ENCODE peak calls at places on chromosomes 3 and 15, in eight cellular contexts. S is HCT116; W is glutamatergic neuron; E is cardiac fibroblast; K is adipocyte; X is activated effector memory CD4-positive, alpha-beta T cell treated with Interleukin-2 at 50 U/mL for 16 hours; A is GM13977; V is NCI-H1694 treated with DMSO at 0.1 percent for 48 hours. I is an unnamed sample.

GRCh38 chr3:136074546-136074945 is 109.0 kb downstream of the PPP2R3A start:
- DNase-seq in S (no peak), W (no peak), E (peak), K (no peak), X (no peak), A (no peak), V (no peak), I (no peak)

GRCh38 chr15:66884661-66885237 is 180.7 kb upstream of the SMAD3 start:
- DNase-seq in S (no peak), W (no peak), E (no peak), K (no peak), X (no peak), A (no peak), V (no peak), I (no peak)

GRCh38 chr3:11093823-11094340 is 60.4 kb upstream of the HRH1 start:
- DNase-seq in S (no peak), W (no peak), E (no peak), K (no peak), X (no peak), A (no peak), V (no peak), I (no peak)

GRCh38 chr15:99451484-99451883 is 114.3 kb upstream of the MEF2A start:
- DNase-seq in S (no peak), W (no peak), E (no peak), K (no peak), X (no peak), A (no peak), V (no peak), I (no peak)

GRCh38 chr3:190701096-190701532 is 161.4 kb downstream of the GMNC start:
- DNase-seq in S (peak), W (peak), E (peak), K (peak), X (no peak), A (no peak), V (no peak), I (no peak)

GRCh38 chr3:71211083-71211482 is 372.4 kb downstream of the FOXP1 start:
- DNase-seq in S (no peak), W (no peak), E (no peak), K (no peak), X (no peak), A (no peak), V (no peak), I (no peak)

GRCh38 chr3:185732782-185733181 is 92.1 kb downstream of the IGF2BP2 start:
- DNase-seq in S (no peak), W (no peak), E (peak), K (peak), X (no peak), A (no peak), V (no peak), I (no peak)

GRCh38 chr3:102741105-102741504 is 306.3 kb downstream of the ZPLD1 start:
- DNase-seq in S (peak), W (no peak), E (no peak), K (no peak), X (no peak), A (no peak), V (no peak), I (no peak)

GRCh38 chr15:71730277-71731144 is 79.8 kb upstream of the NR2E3 start:
- DNase-seq in S (peak), W (peak), E (peak), K (peak), X (no peak), A (peak), V (peak), I (no peak)

GRCh38 chr3:47780727-47781325 is 867 bp downstream of the SMARCC1 start:
- DNase-seq in S (no peak), W (no peak), E (peak), K (peak), X (no peak), A (no peak), V (no peak), I (no peak)

GRCh38 chr15:49686626-49687025 is 65.8 kb downstream of the DTWD1 start:
- DNase-seq in S (no peak), W (no peak), E (peak), K (no peak), X (no peak), A (no peak), V (no peak), I (no peak)

GRCh38 chr3:170670504-170670903 is 84.6 kb upstream of the SLC7A14 start:
- DNase-seq in S (no peak), W (no peak), E (peak), K (peak), X (no peak), A (no peak), V (no peak), I (no peak)

GRCh38 chr3:73179601-73180000 is 118.1 kb downstream of the EBLN2 start:
- DNase-seq in S (no peak), W (no peak), E (no peak), K (no peak), X (no peak), A (no peak), V (no peak), I (no peak)

GRCh38 chr15:99703603-99704443 is 29.4 kb downstream of the LYSMD4 start:
- DNase-seq in S (peak), W (no peak), E (peak), K (peak), X (no peak), A (peak), V (peak), I (no peak)

GRCh38 chr3:43296565-43296964 is 10.2 kb downstream of the SNRK start:
- DNase-seq in S (no peak), W (no peak), E (peak), K (peak), X (peak), A (no peak), V (no peak), I (peak)

GRCh38 chr3:81799403-81799802 is 38.0 kb upstream of the GBE1 start:
- DNase-seq in S (no peak), W (no peak), E (peak), K (peak), X (no peak), A (no peak), V (no peak), I (no peak)

GRCh38 chr3:151906751-151907150 is 33.3 kb downstream of the SUCNR1 start:
- DNase-seq in S (no peak), W (no peak), E (no peak), K (no peak), X (no peak), A (no peak), V (no peak), I (no peak)

GRCh38 chr3:7144696-7145308 is 283.9 kb downstream of the GRM7 start:
- DNase-seq in S (peak), W (peak), E (peak), K (no peak), X (no peak), A (peak), V (no peak), I (no peak)

GRCh38 chr15:66047321-66048024 is 178.2 kb downstream of the RAB11A start:
- DNase-seq in S (no peak), W (no peak), E (no peak), K (no peak), X (no peak), A (no peak), V (no peak), I (no peak)

GRCh38 chr3:170909129-170909903 is 879 bp upstream of the EIF5A2 start:
- DNase-seq in S (no peak), W (no peak), E (peak), K (peak), X (no peak), A (no peak), V (no peak), I (no peak)

GRCh38 chr3:102205647-102206046 is 229.2 kb upstream of the ZPLD1 start:
- DNase-seq in S (no peak), W (no peak), E (no peak), K (no peak), X (no peak), A (no peak), V (no peak), I (no peak)

GRCh38 chr15:77075528-77075927 is 4.6 kb upstream of the TSPAN3 start:
- DNase-seq in S (no peak), W (no peak), E (no peak), K (peak), X (no peak), A (no peak), V (no peak), I (no peak)

GRCh38 chr3:180306691-180307090 is 270.0 kb upstream of the PEX5L start:
- DNase-seq in S (no peak), W (no peak), E (no peak), K (peak), X (no peak), A (no peak), V (no peak), I (no peak)

GRCh38 chr3:195258449-195259145 is 12.4 kb downstream of the XXYLT1 start:
- DNase-seq in S (no peak), W (no peak), E (no peak), K (no peak), X (no peak), A (no peak), V (peak), I (no peak)

GRCh38 chr15:28017423-28017924 is 81.6 kb downstream of the OCA2 start:
- DNase-seq in S (no peak), W (peak), E (no peak), K (no peak), X (no peak), A (no peak), V (no peak), I (no peak)

GRCh38 chr3:177672252-177672911 is 475.1 kb upstream of the TBL1XR1 start:
- DNase-seq in S (no peak), W (no peak), E (no peak), K (no peak), X (no peak), A (no peak), V (no peak), I (no peak)

GRCh38 chr15:63191895-63192603 is 2.6 kb downstream of the RAB8B start:
- DNase-seq in S (no peak), W (no peak), E (peak), K (no peak), X (peak), A (peak), V (no peak), I (peak)

GRCh38 chr3:134235677-134236076 is 15.0 kb downstream of the RYK start:
- DNase-seq in S (no peak), W (no peak), E (no peak), K (no peak), X (no peak), A (no peak), V (no peak), I (no peak)

GRCh38 chr3:88809993-88810392 is 297.4 kb upstream of the EPHA3 start:
- DNase-seq in S (no peak), W (no peak), E (peak), K (peak), X (no peak), A (no peak), V (no peak), I (no peak)

GRCh38 chr3:187737401-187738088 is 7.7 kb downstream of the BCL6 start:
- DNase-seq in S (no peak), W (peak), E (peak), K (peak), X (no peak), A (no peak), V (no peak), I (peak)

GRCh38 chr3:114622001-114622400 is 328.2 kb downstream of the TIGIT start:
- DNase-seq in S (no peak), W (no peak), E (no peak), K (no peak), X (no peak), A (no peak), V (no peak), I (no peak)

GRCh38 chr15:40334941-40335795 is 5.6 kb downstream of the CCDC9B start:
- DNase-seq in S (no peak), W (no peak), E (no peak), K (no peak), X (no peak), A (no peak), V (no peak), I (no peak)

GRCh38 chr3:10557783-10558373 is 52.5 kb upstream of the ATP2B2 start:
- DNase-seq in S (no peak), W (no peak), E (peak), K (peak), X (no peak), A (no peak), V (no peak), I (no peak)

GRCh38 chr3:97949743-97950142 is 22.5 kb downstream of the RIOX2 start:
- DNase-seq in S (no peak), W (no peak), E (no peak), K (no peak), X (no peak), A (no peak), V (peak), I (no peak)

GRCh38 chr15:44501768-44502366 is 35.1 kb upstream of the EIF3J start:
- DNase-seq in S (peak), W (no peak), E (peak), K (peak), X (no peak), A (peak), V (peak), I (no peak)

GRCh38 chr3:125118600-125118999 is 62.8 kb upstream of the HEG1 start:
- DNase-seq in S (no peak), W (no peak), E (no peak), K (no peak), X (no peak), A (no peak), V (no peak), I (no peak)

GRCh38 chr3:46483799-46484198 is 14.0 kb upstream of the RTP3 start:
- DNase-seq in S (no peak), W (no peak), E (no peak), K (no peak), X (no peak), A (no peak), V (no peak), I (no peak)

GRCh38 chr3:112393360-112393728 is 60.4 kb downstream of the CD200 start:
- DNase-seq in S (no peak), W (no peak), E (no peak), K (no peak), X (no peak), A (no peak), V (no peak), I (no peak)